ENCODE peak calls at places on chromosomes 4 and X, in five cellular contexts. V is upper lobe of left lung, Y is foreskin fibroblast, O is endodermal cell, G is ovary. U is an unnamed sample.

GRCh38 chr4:157217708-157218107 is 2.8 kb upstream of the GRIA2 start:
- DNase-seq in O (no peak), Y (no peak), V (no peak), G (no peak), U (peak)

GRCh38 chr4:70759126-70759525 is 37.4 kb downstream of the RUFY3 start:
- DNase-seq in O (no peak), Y (no peak), G (no peak), V (no peak), U (no peak)

GRCh38 chrX:24676403-24677024 is 17.2 kb upstream of the POLA1 start:
- DNase-seq in O (peak), Y (no peak), G (no peak), V (no peak), U (peak)

GRCh38 chr4:105194328-105195231 is 47.9 kb downstream of the TET2 start:
- DNase-seq in Y (peak), V (no peak), O (no peak), G (no peak), U (peak)

GRCh38 chr4:84632092-84632491 is 49.2 kb downstream of the CDS1 start:
- DNase-seq in O (no peak), Y (peak), V (no peak), G (no peak), U (peak)

GRCh38 chr4:113682730-113683129 is 78.8 kb downstream of the CAMK2D start:
- DNase-seq in Y (peak), G (no peak), V (no peak), O (no peak), U (peak)

GRCh38 chrX:24479924-24480722 is 15.0 kb downstream of the PDK3 start:
- DNase-seq in G (no peak), Y (no peak), O (no peak), V (no peak), U (peak)

GRCh38 chr4:77151246-77151645 is 5.8 kb upstream of the CCNG2 start:
- DNase-seq in V (no peak), O (no peak), G (no peak), Y (no peak), U (peak)

GRCh38 chr4:78659264-78659663 is 107.7 kb downstream of the ANXA3 start:
- DNase-seq in G (no peak), Y (peak), V (no peak), O (no peak), U (no peak)

GRCh38 chr4:127708985-127709384 is 21.2 kb upstream of the SLC25A31 start:
- DNase-seq in Y (peak), O (no peak), G (no peak), V (no peak), U (peak)

GRCh38 chr4:152247271-152247975 is 288.5 kb downstream of the FBXW7 start:
- DNase-seq in Y (no peak), G (no peak), V (peak), O (peak), U (no peak)

GRCh38 chr4:121876976-121877773 is 6.9 kb upstream of the BBS7 start:
- DNase-seq in Y (no peak), G (no peak), O (no peak), V (no peak), U (peak)

GRCh38 chrX:36431819-36432218 is 512.3 kb downstream of the CFAP47 start:
- DNase-seq in O (no peak), Y (no peak), G (no peak), V (no peak), U (peak)

GRCh38 chr4:15042529-15043167 is 40.4 kb downstream of the CPEB2 start:
- DNase-seq in O (no peak), G (no peak), V (no peak), Y (no peak), U (peak)

GRCh38 chrX:155535866-155536265 is 76.9 kb downstream of the TMLHE start:
- DNase-seq in G (no peak), V (no peak), Y (no peak), O (no peak), U (peak)

GRCh38 chr4:94934201-94934600 is 176.4 kb downstream of the BMPR1B start:
- DNase-seq in Y (peak), V (no peak), G (no peak), O (no peak), U (peak)

GRCh38 chrX:78106651-78106986 is 2.6 kb downstream of the PGK1 start:
- DNase-seq in Y (no peak), V (no peak), G (no peak), O (no peak), U (no peak)

GRCh38 chr4:52195882-52196281 is 144.8 kb downstream of the SPATA18 start:
- DNase-seq in V (no peak), G (no peak), Y (no peak), O (no peak), U (no peak)

GRCh38 chrX:48945517-48946348 is 11.7 kb downstream of the OTUD5 start:
- DNase-seq in G (peak), V (no peak), O (peak), Y (peak), U (peak)

GRCh38 chr4:52911684-52912294 is 49.7 kb downstream of the RASL11B start:
- DNase-seq in O (peak), Y (no peak), V (no peak), G (peak), U (peak)

GRCh38 chr4:30722092-30722915 is 2.1 kb downstream of the PCDH7 start:
- DNase-seq in O (no peak), V (peak), G (peak), Y (no peak), U (no peak)
- TF ChIP-seq CTCF in O (no peak), V (peak), G (no peak), Y (no peak), U (no peak)

DNA sequence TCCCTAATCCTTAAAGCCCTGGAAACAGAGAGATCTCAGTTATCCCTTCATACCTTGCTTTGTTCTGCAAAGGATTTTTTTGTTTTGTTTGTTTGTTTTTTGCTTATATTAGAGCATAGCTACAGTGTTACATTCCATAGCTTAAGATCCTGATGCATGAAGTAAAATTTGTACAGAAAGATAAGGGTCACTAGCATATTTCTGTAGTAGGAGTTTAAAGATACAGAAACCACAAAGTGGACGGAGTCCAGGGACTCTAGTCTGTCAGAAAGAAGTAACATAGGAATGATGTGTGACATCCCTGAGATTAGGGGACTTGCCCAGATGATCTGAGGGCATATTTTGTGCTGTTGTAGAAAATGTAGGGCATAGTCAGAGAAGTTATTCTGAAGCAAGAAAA is 151.9 kb upstream of the PLAC1 start:
- DNase-seq in G (no peak), Y (no peak), V (no peak), O (no peak), U (no peak)
- H3K4me3 ChIP-seq in G (no peak), Y (no peak), V (no peak), O (no peak), U (no peak)

GRCh38 chrX:39709364-39709763 is 388.4 kb downstream of the BCOR start:
- DNase-seq in Y (no peak), G (no peak), V (no peak), O (no peak), U (no peak)

GRCh38 chrX:39703307-39703706 is 394.5 kb downstream of the BCOR start:
- DNase-seq in Y (no peak), O (no peak), G (no peak), V (no peak), U (no peak)

GRCh38 chrX:39704590-39704989 is 393.2 kb downstream of the BCOR start:
- DNase-seq in O (no peak), G (no peak), V (no peak), Y (no peak), U (no peak)

GRCh38 chrX:39705299-39705698 is 392.5 kb downstream of the BCOR start:
- DNase-seq in O (peak), G (peak), Y (peak), V (no peak), U (peak)
- TF ChIP-seq CTCF in O (peak), G (peak), Y (peak), V (peak), U (peak)

DNA sequence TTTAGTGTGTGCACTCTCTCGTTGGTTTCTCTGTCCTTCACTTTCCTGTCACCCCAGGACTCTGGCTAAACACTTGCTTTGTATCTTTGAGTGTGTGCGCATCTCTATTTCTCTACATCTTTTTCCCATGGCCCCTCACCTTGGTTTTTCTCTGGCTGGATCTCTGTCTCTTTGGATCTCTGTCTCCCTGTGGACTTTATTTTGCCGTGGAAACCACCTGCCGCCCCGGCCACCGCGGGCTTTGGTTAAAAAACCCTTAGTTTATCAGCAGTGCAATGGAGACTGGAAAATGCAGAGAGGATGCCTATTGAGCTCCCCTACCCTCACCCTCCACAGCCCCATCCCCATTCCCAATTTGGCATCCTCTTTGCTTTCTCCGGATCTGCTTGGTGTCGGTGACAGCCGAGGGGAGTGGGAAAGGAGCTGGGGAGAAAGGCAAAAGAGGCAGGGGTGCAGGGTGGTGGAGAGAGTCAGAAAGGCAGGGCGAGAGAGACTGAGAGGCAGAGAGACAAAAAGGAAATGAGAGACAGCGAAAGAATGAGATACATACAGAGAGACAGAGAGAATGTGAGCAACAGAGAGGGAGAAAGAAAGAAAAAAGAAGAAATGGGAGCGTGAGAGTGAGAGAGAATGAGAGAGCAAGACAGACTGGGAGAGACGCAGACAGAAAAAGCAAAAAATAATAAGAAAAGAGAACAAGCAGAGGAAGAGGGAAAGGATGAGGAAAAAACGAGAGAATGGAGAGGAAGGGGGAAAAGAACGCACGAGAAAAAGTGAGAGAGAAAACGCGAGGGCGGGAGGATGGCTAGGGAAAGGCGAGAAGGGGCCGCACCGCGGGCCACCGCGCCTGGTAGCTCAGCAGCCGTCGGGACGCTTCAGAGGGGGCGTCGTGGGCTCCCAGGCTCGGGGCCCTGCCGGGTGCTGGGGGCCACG is 688 bp downstream of the GPR101 start:
- DNase-seq in V (no peak), Y (no peak), G (no peak), O (no peak), U (no peak)
- H3K4me3 ChIP-seq in V (no peak), Y (no peak), G (no peak), O (no peak), U (no peak)

DNA sequence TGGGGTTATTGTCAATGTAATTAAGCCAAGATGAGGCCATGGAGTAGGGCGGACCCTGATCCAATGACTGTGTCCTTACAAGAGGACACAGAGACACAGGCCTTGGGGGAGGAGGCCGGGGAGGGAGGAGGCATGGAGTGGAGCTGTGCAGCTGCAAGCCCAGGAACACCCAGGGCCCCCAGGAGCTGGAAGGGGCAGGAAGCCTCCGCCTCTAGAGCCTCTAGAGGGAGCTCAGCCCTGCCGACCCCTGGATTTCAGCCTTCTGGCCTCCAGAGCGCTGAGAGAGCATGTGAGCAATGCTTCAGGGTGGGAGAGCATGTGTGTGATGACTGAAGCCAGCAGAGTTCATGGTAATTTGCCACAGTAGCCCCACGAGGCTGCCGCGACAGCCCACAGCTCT is 234.6 kb downstream of the AFAP1 start:
- DNase-seq in Y (no peak), V (no peak), G (no peak), O (peak), U (no peak)
- TF ChIP-seq CTCF in Y (no peak), V (no peak), G (no peak), O (peak), U (no peak)

GRCh38 chr4:102789317-102789717 is 28.5 kb upstream of the MANBA start:
- DNase-seq in V (no peak), Y (peak), O (no peak), G (no peak), U (peak)
- H3K4me3 ChIP-seq in V (no peak), Y (no peak), O (no peak), G (no peak), U (no peak)

GRCh38 chrX:2707334-2707760 is 16.3 kb downstream of the CD99 start:
- DNase-seq in G (no peak), V (no peak), O (peak), Y (peak), U (peak)
- TF ChIP-seq CTCF in G (no peak), V (no peak), O (no peak), Y (no peak), U (peak)

DNA sequence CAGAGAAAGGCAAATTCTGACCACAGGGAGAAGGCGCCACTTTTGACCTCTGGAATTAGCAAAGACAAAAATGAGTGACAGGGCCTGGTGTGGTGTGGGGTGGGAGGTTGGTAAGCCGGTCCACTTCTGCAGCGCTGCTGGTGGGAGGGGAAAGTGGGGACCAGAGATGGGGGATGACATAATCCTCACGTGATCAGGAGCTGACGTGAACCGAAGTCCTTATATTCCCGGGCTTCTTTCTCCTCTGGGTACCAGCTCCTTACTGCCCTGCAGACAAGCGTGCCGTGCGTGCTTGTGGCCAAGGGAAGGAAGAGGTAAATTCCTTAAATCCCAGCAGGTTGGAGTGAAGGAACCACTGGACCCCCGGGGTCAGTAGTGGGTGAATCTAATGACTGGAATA is at the start of gene TCEAL7:
- DNase-seq in Y (peak), G (peak), O (no peak), V (no peak), U (no peak)
- H3K4me3 ChIP-seq in Y (peak), G (peak), O (no peak), V (peak), U (no peak)

U was measured in epithelial cell of esophagus.